ENCODE peak calls at places on chromosomes 1 and 21, in five cellular contexts. B, A, C, H and X are unnamed samples.

GRCh38 chr1:37983546-37983945 is 6.3 kb downstream of the SF3A3 start:
- DNase-seq in H (no peak), C (no peak), B (no peak), A (no peak), X (no peak)

GRCh38 chr1:92599184-92599583 is 112.5 kb upstream of the GFI1 start:
- DNase-seq in B (peak), H (no peak), A (peak), C (peak), X (peak)

GRCh38 chr1:27999055-27999454 is 39.3 kb downstream of the XKR8 start:
- DNase-seq in C (no peak), H (no peak), A (no peak), B (no peak), X (no peak)

GRCh38 chr1:150925080-150925479 is 1.1 kb upstream of the SETDB1 start:
- DNase-seq in B (no peak), A (no peak), C (no peak), H (no peak), X (no peak)

GRCh38 chr1:160631983-160632625 is 14.7 kb downstream of the SLAMF1 start:
- DNase-seq in B (no peak), C (no peak), A (no peak), H (no peak), X (no peak)

GRCh38 chr1:175338447-175339135 is 146.0 kb upstream of the KIAA0040 start:
- DNase-seq in H (no peak), C (peak), B (peak), A (no peak), X (no peak)

GRCh38 chr1:185207178-185207577 is 50.2 kb downstream of the SWT1 start:
- DNase-seq in A (no peak), B (no peak), C (no peak), H (no peak), X (no peak)

GRCh38 chr1:40668769-40669525 is 3.5 kb upstream of the RIMS3 start:
- DNase-seq in C (peak), H (peak), B (peak), A (peak), X (peak)

GRCh38 chr21:28731700-28732321 is 260.9 kb downstream of the LTN1 start:
- DNase-seq in C (no peak), A (no peak), H (peak), B (no peak), X (no peak)

GRCh38 chr1:186424539-186424938 is 36.4 kb downstream of the PDC start:
- DNase-seq in B (no peak), H (no peak), A (peak), C (no peak), X (no peak)

GRCh38 chr1:65069186-65069585 is 78.8 kb upstream of the AK4 start:
- DNase-seq in C (no peak), B (no peak), A (no peak), H (no peak), X (no peak)

GRCh38 chr1:92933459-92933858 is 27.8 kb downstream of the DIPK1A start:
- DNase-seq in A (peak), B (no peak), H (no peak), C (no peak), X (no peak)

GRCh38 chr21:31566611-31567010 is 92.9 kb upstream of the SOD1 start:
- DNase-seq in H (no peak), B (no peak), A (no peak), C (no peak), X (no peak)

GRCh38 chr1:78284354-78284753 is 206.4 kb upstream of the PTGFR start:
- DNase-seq in B (no peak), C (no peak), A (peak), H (no peak), X (no peak)

GRCh38 chr1:200415693-200416593 is 6.1 kb upstream of the ZNF281 start:
- DNase-seq in C (peak), A (peak), B (no peak), H (no peak), X (peak)

GRCh38 chr1:244614113-244614836 is 38.7 kb upstream of the DESI2 start:
- DNase-seq in H (no peak), A (peak), B (no peak), C (no peak), X (no peak)

GRCh38 chr1:40020447-40021085 is 20.0 kb upstream of the CAP1 start:
- DNase-seq in H (no peak), B (no peak), A (peak), C (no peak), X (no peak)

GRCh38 chr1:154186177-154186576 is 5.7 kb downstream of the TPM3 start:
- DNase-seq in H (peak), B (peak), C (peak), A (peak), X (no peak)

GRCh38 chr1:167599839-167600581 is 30.0 kb upstream of the RCSD1 start:
- DNase-seq in A (peak), C (peak), H (peak), B (no peak), X (no peak)

GRCh38 chr1:108878678-108879077 is 1.9 kb downstream of the GPSM2 start:
- DNase-seq in A (no peak), B (no peak), H (no peak), C (no peak), X (no peak)

GRCh38 chr21:34642211-34643075 is 26.4 kb upstream of the CLIC6 start:
- DNase-seq in H (no peak), C (no peak), A (peak), B (no peak), X (no peak)

GRCh38 chr1:235050911-235051360 is 77.7 kb downstream of the TOMM20 start:
- DNase-seq in A (peak), C (no peak), H (peak), B (no peak), X (no peak)

GRCh38 chr1:201072149-201072548 is 40.1 kb downstream of the CACNA1S start:
- DNase-seq in C (no peak), B (no peak), H (no peak), A (peak), X (no peak)

GRCh38 chr1:110262846-110263631 is 52.9 kb downstream of the KCNC4 start:
- DNase-seq in A (no peak), C (no peak), H (no peak), B (no peak), X (no peak)

GRCh38 chr1:21234779-21235178 is 55.5 kb downstream of the ECE1 start:
- DNase-seq in C (no peak), A (no peak), B (no peak), H (no peak), X (no peak)

GRCh38 chr1:29124366-29125236 is 898 bp upstream of the TMEM200B start:
- DNase-seq in A (peak), H (peak), C (peak), B (peak), X (peak)

GRCh38 chr1:208238710-208239517 is 5.3 kb downstream of the PLXNA2 start:
- DNase-seq in A (peak), B (peak), C (peak), H (no peak), X (no peak)

GRCh38 chr21:27021046-27021445 is 54.2 kb upstream of the ADAMTS5 start:
- DNase-seq in A (no peak), C (no peak), H (no peak), B (no peak), X (no peak)

GRCh38 chr1:72623299-72623708 is 341.0 kb upstream of the NEGR1 start:
- DNase-seq in H (no peak), C (no peak), B (peak), A (peak), X (peak)

GRCh38 chr1:1204998-1205768 is 1.2 kb downstream of the TNFRSF18 start:
- DNase-seq in B (no peak), A (no peak), C (no peak), H (peak), X (no peak)

GRCh38 chr1:195053478-195053877 is 1554.8 kb downstream of the KCNT2 start:
- DNase-seq in B (no peak), H (no peak), C (no peak), A (peak), X (peak)

GRCh38 chr21:36509966-36510742 is 30.2 kb upstream of the CLDN14 start:
- DNase-seq in H (no peak), A (no peak), B (no peak), C (no peak), X (no peak)

GRCh38 chr21:44352253-44352860 is 1.1 kb upstream of the TRPM2 start:
- DNase-seq in B (no peak), H (no peak), C (no peak), A (no peak), X (no peak)
- H3K27ac ChIP-seq in B (no peak), H (peak), C (no peak), A (no peak), X (no peak)

GRCh38 chr1:62724430-62724829 is 36.2 kb upstream of the DOCK7 start:
- DNase-seq in H (no peak), A (no peak), B (no peak), C (no peak), X (no peak)

GRCh38 chr1:62725255-62725654 is 37.1 kb upstream of the DOCK7 start:
- DNase-seq in C (no peak), A (peak), H (no peak), B (no peak), X (peak)

GRCh38 chr1:62723841-62724240 is 35.7 kb upstream of the DOCK7 start:
- DNase-seq in A (no peak), C (no peak), H (no peak), B (no peak), X (no peak)

GRCh38 chr1:62720946-62721554 is 32.9 kb upstream of the DOCK7 start:
- DNase-seq in H (no peak), B (no peak), C (no peak), A (peak), X (no peak)

DNA sequence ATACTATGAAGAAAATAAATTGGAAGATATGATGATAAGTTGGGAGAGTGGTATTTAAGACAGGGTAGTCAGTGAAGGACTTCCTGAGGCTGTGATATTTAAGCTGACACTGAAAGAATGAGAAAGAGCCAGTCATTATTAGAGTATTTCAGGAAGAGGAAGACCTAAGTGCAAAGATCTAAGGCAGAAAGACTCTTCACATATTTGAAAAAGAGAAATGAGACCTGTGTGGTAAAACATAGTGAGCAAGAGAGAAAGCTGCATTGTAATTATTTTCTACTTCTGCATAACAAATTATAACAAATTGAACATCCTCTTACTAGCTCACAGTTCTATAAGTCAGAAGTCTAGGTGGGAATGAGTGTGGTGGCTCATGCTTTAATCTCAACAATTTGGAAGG is 34.6 kb upstream of the DOCK7 start:
- DNase-seq in C (no peak), A (no peak), H (no peak), B (no peak), X (no peak)
- H3K27ac ChIP-seq in C (no peak), A (no peak), H (no peak), B (no peak), X (no peak)

GRCh38 chr1:70355111-70355407 is 537 bp upstream of the ANKRD13C start:
- DNase-seq in A (no peak), B (no peak), H (no peak), C (no peak), X (no peak)
- H3K27ac ChIP-seq in A (peak), B (peak), H (peak), C (peak), X (peak)

GRCh38 chr1:63678200-63678599 is 85.0 kb downstream of the PGM1 start:
- DNase-seq in B (no peak), H (no peak), C (no peak), A (no peak), X (no peak)
- H3K27ac ChIP-seq in B (no peak), H (no peak), C (no peak), A (no peak), X (no peak)

DNA sequence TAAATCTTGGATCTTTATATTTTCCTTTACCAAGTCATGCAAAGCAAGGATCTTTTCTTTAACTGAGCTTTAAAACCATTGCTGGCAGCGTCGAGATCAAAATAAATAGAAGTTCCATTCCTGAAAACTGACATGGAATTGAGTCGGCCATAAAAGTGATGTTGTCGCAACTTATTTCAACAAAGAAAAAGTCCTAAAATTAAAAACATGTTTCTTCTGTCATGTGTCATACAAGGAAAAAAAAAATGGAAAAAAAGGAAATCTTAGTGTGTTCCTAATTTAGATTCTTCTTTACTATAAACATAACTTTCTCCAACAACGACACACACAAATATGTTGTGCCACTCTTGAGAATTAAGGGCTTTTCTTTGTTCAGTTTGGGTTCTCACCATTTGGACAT is 34.9 kb downstream of the GREM2 start:
- DNase-seq in B (no peak), H (no peak), A (no peak), C (no peak), X (no peak)
- H3K27ac ChIP-seq in B (no peak), H (no peak), A (peak), C (no peak), X (no peak)

GRCh38 chr21:43733529-43734071 is 14.7 kb downstream of the PDXK start:
- DNase-seq in C (no peak), A (peak), H (no peak), B (no peak), X (no peak)
- H3K27ac ChIP-seq in C (no peak), A (peak), H (no peak), B (no peak), X (no peak)

GRCh38 chr21:43597052-43597451 is 62.2 kb downstream of the HSF2BP start:
- DNase-seq in H (no peak), B (no peak), C (no peak), A (peak), X (no peak)
- H3K27ac ChIP-seq in H (no peak), B (no peak), C (no peak), A (no peak), X (peak)

GRCh38 chr1:211631168-211631567 is 44.3 kb downstream of the NEK2 start:
- DNase-seq in B (no peak), C (no peak), H (no peak), A (no peak), X (no peak)
- H3K27ac ChIP-seq in B (no peak), C (no peak), H (peak), A (no peak), X (no peak)

DNA sequence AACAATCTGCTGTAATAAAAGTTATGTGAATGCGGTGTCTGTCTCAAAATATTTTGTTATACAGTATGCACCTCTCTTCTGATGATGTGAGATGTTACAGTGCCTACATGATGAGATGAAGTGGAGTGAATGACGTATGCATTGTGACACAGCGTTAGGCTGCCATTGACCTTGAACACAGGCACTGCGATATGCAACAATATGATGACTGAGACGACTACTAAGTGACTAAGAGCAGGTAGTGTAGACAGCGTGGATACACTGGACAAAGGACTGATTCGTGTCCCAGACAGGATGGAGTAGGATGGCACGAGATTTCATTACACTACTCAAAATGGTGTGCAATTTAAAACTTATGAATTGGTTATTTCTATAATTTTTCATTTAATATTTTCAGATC is 8.4 kb downstream of the SGIP1 start:
- DNase-seq in A (no peak), H (no peak), C (no peak), B (no peak), X (no peak)
- H3K27ac ChIP-seq in A (peak), H (peak), C (peak), B (no peak), X (peak)

GRCh38 chr1:223534677-223535076 is 130.8 kb downstream of the CAPN8 start:
- DNase-seq in A (no peak), C (no peak), B (no peak), H (no peak), X (no peak)

GRCh38 chr1:223535261-223535778 is 130.2 kb downstream of the CAPN8 start:
- DNase-seq in B (no peak), H (no peak), A (no peak), C (no peak), X (no peak)

GRCh38 chr1:223533708-223534107 is 131.8 kb downstream of the CAPN8 start:
- DNase-seq in H (no peak), B (no peak), C (no peak), A (no peak), X (no peak)

GRCh38 chr1:223525957-223526356 is 132.7 kb downstream of the CCDC185 start:
- DNase-seq in C (no peak), A (no peak), H (no peak), B (no peak), X (no peak)

DNA sequence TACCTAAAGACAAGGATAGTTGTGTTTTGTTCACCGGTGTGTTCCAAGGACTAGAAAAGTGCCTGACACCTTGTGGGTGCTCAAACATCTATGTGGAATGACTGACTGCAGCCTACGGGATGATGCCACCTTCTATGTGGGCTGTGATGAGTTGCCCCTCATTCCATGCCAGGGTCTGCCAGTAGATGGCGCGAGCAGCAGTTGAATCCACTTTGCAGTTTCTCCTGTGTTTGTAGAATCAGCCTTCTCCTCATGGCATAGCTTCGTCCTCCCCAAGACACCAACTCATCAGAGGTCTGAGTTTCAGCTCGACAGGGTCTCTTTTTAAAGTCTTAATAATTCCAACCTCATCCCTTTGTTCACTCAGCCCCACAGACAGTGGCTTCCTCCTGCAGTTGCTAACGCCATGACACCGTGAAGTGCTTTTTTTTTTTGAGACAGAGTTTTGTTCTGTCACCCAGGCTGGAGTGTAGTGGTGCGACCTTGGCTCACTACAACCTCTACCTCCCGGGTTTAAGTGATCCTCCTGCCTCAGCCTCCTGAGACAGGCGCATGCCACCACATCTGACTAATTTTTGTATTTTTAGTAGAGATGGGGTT is 133.7 kb downstream of the CAPN8 start:
- DNase-seq in B (peak), H (peak), C (peak), A (peak), X (peak)
- H3K27ac ChIP-seq in B (no peak), H (no peak), C (no peak), A (no peak), X (no peak)